ENCODE peak calls at places on chromosomes 1 and 21, in ten cellular contexts. S is endodermal cell; R is breast epithelium; W is small intestine; Y is RWPE1; O is naive thymus-derived CD4-positive, alpha-beta T cell; A is cardiac muscle cell; P is CD4-positive, CD25-positive, alpha-beta regulatory T cell; M is epithelial cell of prostate; H is heart left ventricle. Z is an unnamed sample.
A peak's percentile ranks its signal among the peaks of the same experiment; 100 is the strongest.

GRCh38 chr1:7535934-7536878 is 234.9 kb upstream of the VAMP3 start:
- DNase-seq in S (peak; percentile 80), R (no peak), W (no peak), Y (no peak), O (no peak), A (no peak), P (no peak), M (no peak), H (peak; percentile 23), Z (no peak)

GRCh38 chr1:84089470-84090261 is 54.4 kb upstream of the PRKACB start:
- DNase-seq in S (no peak), R (no peak), W (peak; percentile 9), Y (peak; percentile 65), O (no peak), A (no peak), P (no peak), M (peak; percentile 64), H (no peak), Z (no peak)

GRCh38 chr1:119899321-119899720 is 3.0 kb upstream of the ADAM30 start:
- DNase-seq in S (no peak), R (no peak), W (no peak), Y (no peak), O (no peak), A (no peak), P (no peak), M (no peak), H (no peak), Z (no peak)

GRCh38 chr1:5967351-5968160 is 24.7 kb downstream of the NPHP4 start:
- DNase-seq in S (no peak), R (no peak), W (no peak), Y (no peak), O (no peak), A (no peak), P (no peak), M (no peak), H (peak; percentile 52), Z (no peak)

GRCh38 chr21:39976805-39977204 is 109.6 kb downstream of the PCP4 start:
- DNase-seq in S (no peak), R (no peak), W (no peak), Y (no peak), O (no peak), A (no peak), P (no peak), M (no peak), H (no peak), Z (no peak)

GRCh38 chr1:19772053-19772452 is 27.7 kb downstream of the TMCO4 start:
- DNase-seq in S (peak; percentile 71), R (no peak), W (no peak), Y (no peak), O (no peak), A (no peak), P (no peak), M (no peak), H (no peak), Z (no peak)

GRCh38 chr1:173864179-173864867 is 3.5 kb downstream of the GAS5 start:
- DNase-seq in S (no peak), R (no peak), W (no peak), Y (no peak), O (no peak), A (no peak), P (no peak), M (no peak), H (no peak), Z (no peak)

GRCh38 chr1:231214918-231215675 is 25.9 kb upstream of the GNPAT start:
- DNase-seq in S (no peak), R (no peak), W (no peak), Y (no peak), O (no peak), A (no peak), P (no peak), M (no peak), H (no peak), Z (no peak)

GRCh38 chr1:156499703-156500577 is 635 bp downstream of the MEF2D start:
- DNase-seq in S (peak; percentile 79), R (no peak), W (no peak), Y (no peak), O (no peak), A (no peak), P (peak; percentile 45), M (no peak), H (peak; percentile 83), Z (peak; percentile 26)

GRCh38 chr1:228403231-228403631 is 3.4 kb downstream of the TRIM11 start:
- DNase-seq in S (peak; percentile 29), R (no peak), W (no peak), Y (no peak), O (no peak), A (no peak), P (no peak), M (no peak), H (no peak), Z (no peak)

GRCh38 chr1:228402638-228403025 is 4.0 kb downstream of the TRIM11 start:
- DNase-seq in S (peak; percentile 23), R (no peak), W (no peak), Y (no peak), O (no peak), A (no peak), P (no peak), M (peak; percentile 36), H (no peak), Z (no peak)

GRCh38 chr1:228405200-228405978 is 1.2 kb downstream of the TRIM11 start:
- DNase-seq in S (peak; percentile 56), R (no peak), W (peak; percentile 28), Y (no peak), O (no peak), A (no peak), P (no peak), M (no peak), H (no peak), Z (no peak)

GRCh38 chr1:228405979-228406265 is 713 bp downstream of the TRIM11 start:
- DNase-seq in S (no peak), R (no peak), W (peak; percentile 27), Y (no peak), O (no peak), A (no peak), P (peak; percentile 9), M (no peak), H (no peak), Z (no peak)

DNA sequence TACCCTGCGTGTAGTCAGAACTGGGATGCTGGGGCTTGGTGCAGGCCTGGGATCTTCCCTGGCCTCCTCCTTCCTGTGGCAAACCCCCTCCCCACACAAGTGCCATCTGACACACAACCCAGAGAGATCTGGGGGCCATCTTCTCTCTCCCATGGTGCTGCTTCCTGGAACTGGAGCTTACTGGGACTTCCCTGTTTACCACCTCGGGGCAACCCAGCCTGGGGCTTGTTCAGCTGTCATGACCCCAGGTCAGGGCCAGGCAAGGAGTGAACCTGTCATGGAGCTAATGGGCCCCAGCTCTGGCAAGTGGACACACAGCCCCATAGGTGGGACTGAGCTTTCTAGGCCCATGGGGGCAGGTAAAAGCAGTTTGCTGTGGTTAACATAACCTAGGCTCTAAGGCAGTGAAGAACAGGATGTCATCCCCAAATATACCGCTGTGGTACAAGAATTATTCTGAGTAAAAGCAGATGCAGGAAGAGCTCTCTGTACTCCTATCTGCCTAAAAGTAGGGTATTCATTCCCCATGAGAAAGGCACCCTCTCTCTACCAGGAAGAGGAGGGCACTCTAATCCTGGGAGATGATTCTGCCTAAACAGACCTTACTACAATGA is 2.4 kb downstream of the TRIM11 start:
- DNase-seq in S (peak; percentile 33), R (no peak), W (no peak), Y (no peak), O (no peak), A (no peak), P (no peak), M (no peak), H (no peak), Z (no peak)
- H3K27ac ChIP-seq in S (no peak overlapping the region), R (no peak overlapping the region), W (no peak overlapping the region), Y (peak overlapping the region; percentile 38), O (peak overlapping the region; percentile 29), A (no peak overlapping the region), P (peak overlapping the region; percentile 5), M (peak overlapping the region; percentile 75), H (no peak overlapping the region), Z (peak overlapping the region; percentile 22)

GRCh38 chr1:235181561-235182245 is 20.7 kb upstream of the RBM34 start:
- DNase-seq in S (no peak), R (no peak), W (no peak), Y (no peak), O (no peak), A (no peak), P (no peak), M (no peak), H (no peak), Z (no peak)
- H3K27ac ChIP-seq in S (no peak overlapping the region), R (no peak overlapping the region), W (no peak overlapping the region), Y (no peak overlapping the region), O (no peak overlapping the region), A (no peak overlapping the region), P (no peak overlapping the region), M (no peak overlapping the region), H (no peak overlapping the region), Z (no peak overlapping the region)

GRCh38 chr1:201511396-201511795 is 4.5 kb upstream of the CSRP1 start:
- DNase-seq in S (no peak), R (no peak), W (no peak), Y (no peak), O (no peak), A (no peak), P (no peak), M (no peak), H (no peak), Z (no peak)
- H3K27ac ChIP-seq in S (no peak overlapping the region), R (peak overlapping the region; percentile 97), W (no peak overlapping the region), Y (no peak overlapping the region), O (no peak overlapping the region), A (peak overlapping the region; percentile 96), P (no peak overlapping the region), M (no peak overlapping the region), H (peak overlapping the region; percentile 78), Z (no peak overlapping the region)

GRCh38 chr1:200739499-200740290 is 1.0 kb downstream of the CAMSAP2 start:
- DNase-seq in S (no peak), R (peak; percentile 51), W (no peak), Y (peak; percentile 47), O (no peak), A (peak; percentile 77), P (no peak), M (no peak), H (peak; percentile 47), Z (peak; percentile 5)

GRCh38 chr1:200738733-200739498 is at the start of gene CAMSAP2:
- DNase-seq in S (peak; percentile 95), R (peak; percentile 79), W (peak; percentile 77), Y (peak; percentile 97), O (peak; percentile 61), A (peak; percentile 93), P (peak; percentile 65), M (peak; percentile 27), H (peak; percentile 92), Z (peak; percentile 68)

GRCh38 chr1:200737647-200738296 is 921 bp upstream of the CAMSAP2 start:
- DNase-seq in S (no peak), R (no peak), W (no peak), Y (no peak), O (no peak), A (no peak), P (no peak), M (no peak), H (no peak), Z (no peak)

GRCh38 chr1:200740291-200741212 is 1.9 kb downstream of the CAMSAP2 start:
- DNase-seq in S (no peak), R (no peak), W (no peak), Y (no peak), O (no peak), A (no peak), P (no peak), M (no peak), H (no peak), Z (no peak)

DNA sequence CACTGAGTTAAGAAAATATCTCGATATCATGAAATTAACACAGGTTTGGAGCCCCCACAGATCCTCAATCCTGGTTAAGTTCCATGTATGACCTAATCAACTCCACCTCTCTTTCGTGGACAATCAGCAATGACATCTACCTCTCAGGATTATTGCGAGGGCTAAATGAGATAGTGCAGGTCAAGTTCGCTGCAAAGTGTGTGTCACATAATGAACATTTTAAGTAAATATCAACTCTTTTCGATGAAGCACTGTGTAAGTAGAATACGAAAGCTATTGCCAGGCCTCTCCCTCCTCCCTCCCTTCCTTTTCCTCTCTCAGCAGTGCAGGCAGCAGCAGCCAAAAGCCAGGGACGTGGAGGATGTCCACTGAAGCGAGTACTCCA is 353 bp upstream of the CAMSAP2 start:
- DNase-seq in S (no peak), R (no peak), W (no peak), Y (no peak), O (no peak), A (no peak), P (no peak), M (no peak), H (no peak), Z (no peak)
- H3K27ac ChIP-seq in S (no peak overlapping the region), R (peak overlapping the region; percentile 100), W (no peak overlapping the region), Y (peak overlapping the region; percentile 100), O (peak overlapping the region; percentile 66), A (peak overlapping the region; percentile 81), P (peak overlapping the region; percentile 29), M (peak overlapping the region; percentile 99), H (peak overlapping the region; percentile 100), Z (no peak overlapping the region)

Z was measured in CD4-positive, alpha-beta memory T cell.